ENCODE peak calls at places on chromosomes 7 and 10, in five cellular contexts. U, S, V, J and F are unnamed samples.

GRCh38 chr10:110273474-110273873 is 31.2 kb downstream of the SMNDC1 start:
- DNase-seq in U (no peak), V (peak; percentile 55), J (peak; percentile 92), S (no peak), F (peak; percentile 91)

GRCh38 chr10:71266147-71266917 is 52.7 kb upstream of the SLC29A3 start:
- DNase-seq in S (peak; percentile 64), V (peak; percentile 74), J (peak; percentile 89), U (peak; percentile 55), F (peak; percentile 86)

GRCh38 chr7:149690688-149691446 is 82.5 kb downstream of the ZNF467 start:
- DNase-seq in V (peak; percentile 27), S (peak; percentile 79), U (no peak), J (peak; percentile 76), F (peak; percentile 91)

GRCh38 chr10:96585726-96586418 is 940 bp downstream of the TM9SF3 start:
- DNase-seq in U (no peak), S (no peak), V (peak; percentile 26), J (peak; percentile 8), F (peak; percentile 16)

GRCh38 chr7:19648791-19649190 is 60.0 kb downstream of the POLR1F start:
- DNase-seq in J (no peak), S (no peak), U (no peak), V (no peak), F (peak; percentile 68)

GRCh38 chr7:77904252-77904651 is 105.7 kb downstream of the PHTF2 start:
- DNase-seq in S (no peak), V (no peak), U (no peak), J (no peak), F (no peak)

GRCh38 chr7:131285558-131285957 is 42.1 kb upstream of the MKLN1 start:
- DNase-seq in U (no peak), J (peak; percentile 30), S (no peak), V (no peak), F (no peak)

GRCh38 chr10:100625821-100626220 is 90.1 kb downstream of the HIF1AN start:
- DNase-seq in J (no peak), S (no peak), V (no peak), U (no peak), F (no peak)

GRCh38 chr7:44985033-44985695 is 6.3 kb upstream of the MYO1G start:
- DNase-seq in S (no peak), J (no peak), V (no peak), U (no peak), F (no peak)

GRCh38 chr7:61576-62360 is 130.6 kb upstream of the FAM20C start:
- DNase-seq in V (no peak), S (no peak), J (no peak), U (no peak), F (no peak)

GRCh38 chr10:98377001-98377400 is 38.0 kb downstream of the PYROXD2 start:
- DNase-seq in J (no peak), V (no peak), S (no peak), U (no peak), F (no peak)

GRCh38 chr10:8074881-8075280 is 20.4 kb downstream of the GATA3 start:
- DNase-seq in U (no peak), V (no peak), S (no peak), J (no peak), F (no peak)

GRCh38 chr10:69451784-69452251 is 553 bp downstream of the TSPAN15 start:
- DNase-seq in S (no peak), U (peak; percentile 90), J (no peak), V (peak; percentile 31), F (no peak)

GRCh38 chr10:103605359-103606156 is 112.1 kb downstream of the NEURL1 start:
- DNase-seq in J (peak; percentile 73), V (peak; percentile 62), S (peak; percentile 65), U (no peak), F (peak; percentile 52)

GRCh38 chr7:89064831-89065230 is 269.3 kb upstream of the TEX47 start:
- DNase-seq in U (no peak), J (no peak), S (no peak), V (no peak), F (no peak)

DNA sequence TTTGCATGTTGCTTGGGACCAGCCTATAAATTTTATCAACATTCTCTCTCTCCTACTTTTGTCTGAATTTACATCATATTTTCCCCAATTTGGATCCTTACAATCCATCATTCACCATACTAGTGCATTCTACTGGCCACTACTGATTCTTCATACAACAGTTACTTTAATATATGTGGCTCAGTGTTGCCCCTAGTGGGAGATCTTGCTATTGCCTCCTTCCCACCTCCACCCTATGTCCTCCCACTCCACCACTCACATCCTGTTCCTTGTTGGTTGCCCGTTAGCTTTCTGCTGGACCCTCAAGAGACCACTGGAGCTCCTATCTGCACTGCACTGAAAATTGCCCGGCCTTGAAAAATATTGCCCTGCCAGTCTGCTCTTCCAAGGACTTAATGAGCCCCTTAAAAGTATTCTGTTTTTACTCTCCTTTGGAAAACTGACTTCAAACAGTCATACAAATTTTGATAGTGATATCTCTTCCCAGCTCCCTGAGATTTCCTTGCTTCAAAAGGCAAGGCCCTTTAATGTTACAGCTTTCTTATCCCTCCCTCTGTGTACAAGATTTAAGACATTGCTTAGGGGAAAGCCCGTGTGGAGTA is 243.2 kb upstream of the TMEM229A start:
- DNase-seq in J (peak; percentile 7), U (no peak), S (peak; percentile 24), V (peak; percentile 10), F (peak; percentile 43)
- TF ChIP-seq CTCF in J (peak; percentile 32), U (no peak), S (peak; percentile 39), V (peak; percentile 50), F (peak; percentile 40)

GRCh38 chr7:1767524-1767923 is 97.4 kb downstream of the ELFN1 start:
- DNase-seq in S (peak; percentile 73), V (no peak), U (no peak), J (no peak), F (no peak)
- TF ChIP-seq CTCF in S (peak; percentile 71), V (no peak), U (no peak), J (no peak), F (no peak)

GRCh38 chr10:86109421-86109820 is 257.2 kb downstream of the GRID1 start:
- DNase-seq in V (no peak), U (no peak), J (no peak), S (no peak), F (no peak)

GRCh38 chr10:86108696-86109095 is 257.9 kb downstream of the GRID1 start:
- DNase-seq in V (no peak), S (no peak), U (no peak), J (no peak), F (no peak)

GRCh38 chr10:86111902-86112301 is 254.7 kb downstream of the GRID1 start:
- DNase-seq in S (no peak), J (no peak), V (no peak), U (no peak), F (no peak)

GRCh38 chr10:86113044-86113443 is 253.6 kb downstream of the GRID1 start:
- DNase-seq in J (no peak), S (no peak), V (no peak), U (no peak), F (no peak)

DNA sequence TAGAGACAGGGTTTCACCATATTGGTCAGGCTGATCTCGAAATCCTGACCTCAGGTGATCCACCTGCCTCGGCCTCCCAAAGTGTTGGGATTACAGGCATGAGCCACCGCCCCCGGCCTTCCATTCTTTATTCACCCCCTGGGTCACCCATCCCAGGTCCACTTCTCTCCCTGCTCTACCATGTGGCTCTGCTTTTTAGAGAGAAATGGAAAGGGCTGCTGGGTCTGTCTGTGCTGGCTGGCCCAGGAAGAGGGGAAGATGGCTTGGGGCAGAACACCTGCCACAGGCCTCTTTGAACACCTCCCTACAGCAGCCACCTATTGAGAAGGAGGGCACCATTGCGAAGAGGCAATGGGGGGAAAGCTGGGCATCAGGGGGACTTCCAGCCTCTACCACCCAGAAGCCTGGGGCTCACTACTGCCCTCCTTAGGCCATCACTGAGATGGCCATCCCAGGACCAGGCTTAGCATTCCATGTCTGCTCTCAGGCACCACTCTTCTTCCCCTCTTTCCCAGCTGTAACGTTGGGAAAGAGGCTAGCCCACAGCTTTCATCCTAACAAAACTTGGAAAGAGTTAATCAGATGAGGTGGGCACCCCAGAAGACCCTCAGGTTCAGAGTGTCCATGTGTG is 256.3 kb downstream of the GRID1 start:
- DNase-seq in V (no peak), J (no peak), U (no peak), S (peak; percentile 24), F (no peak)
- TF ChIP-seq CTCF in V (no peak), J (no peak), U (no peak), S (peak; percentile 16), F (no peak)

DNA sequence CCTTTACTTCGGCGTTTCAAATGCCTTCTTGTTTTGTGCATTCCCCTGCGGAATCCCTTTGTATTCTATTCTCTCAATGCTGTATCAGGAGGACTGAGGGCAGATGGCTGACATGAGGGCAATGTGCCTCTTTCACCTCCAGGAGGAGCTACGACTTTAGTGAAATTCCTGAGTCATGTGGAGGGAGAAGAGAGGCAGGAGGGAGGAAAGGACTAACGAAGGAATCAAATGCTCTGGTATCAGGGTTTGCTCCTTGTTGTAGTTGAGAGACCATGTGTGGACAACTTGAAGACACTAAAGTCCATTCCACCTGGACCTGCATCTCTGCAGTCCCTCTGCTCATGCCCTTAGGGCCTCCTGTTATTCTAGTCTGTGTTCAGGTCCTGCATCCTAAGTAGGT is 40.2 kb upstream of the PRSS58 start:
- DNase-seq in U (no peak), J (no peak), S (peak; percentile 25), V (no peak), F (peak; percentile 48)
- TF ChIP-seq CTCF in U (no peak), J (no peak), S (peak; percentile 25), V (no peak), F (peak; percentile 25)

GRCh38 chr7:2141656-2142055 is 91.1 kb downstream of the MAD1L1 start:
- DNase-seq in U (no peak), S (no peak), V (no peak), J (no peak), F (no peak)
- TF ChIP-seq CTCF in U (no peak), S (no peak), V (no peak), J (no peak), F (no peak)

GRCh38 chr10:64426745-64427144 is 905.5 kb downstream of the REEP3 start:
- DNase-seq in V (no peak), J (no peak), S (no peak), U (no peak), F (no peak)

GRCh38 chr10:64430690-64431323 is 909.6 kb downstream of the REEP3 start:
- DNase-seq in U (peak; percentile 25), S (no peak), V (no peak), J (peak; percentile 8), F (peak; percentile 64)
- TF ChIP-seq CTCF in U (no peak), S (peak; percentile 45), V (no peak), J (peak; percentile 26), F (peak; percentile 46)

GRCh38 chr7:17013204-17013603 is 131.4 kb upstream of the AGR3 start:
- DNase-seq in S (no peak), V (no peak), J (peak; percentile 35), U (no peak), F (no peak)
- TF ChIP-seq CTCF in S (no peak), V (no peak), J (no peak), U (no peak), F (no peak)

DNA sequence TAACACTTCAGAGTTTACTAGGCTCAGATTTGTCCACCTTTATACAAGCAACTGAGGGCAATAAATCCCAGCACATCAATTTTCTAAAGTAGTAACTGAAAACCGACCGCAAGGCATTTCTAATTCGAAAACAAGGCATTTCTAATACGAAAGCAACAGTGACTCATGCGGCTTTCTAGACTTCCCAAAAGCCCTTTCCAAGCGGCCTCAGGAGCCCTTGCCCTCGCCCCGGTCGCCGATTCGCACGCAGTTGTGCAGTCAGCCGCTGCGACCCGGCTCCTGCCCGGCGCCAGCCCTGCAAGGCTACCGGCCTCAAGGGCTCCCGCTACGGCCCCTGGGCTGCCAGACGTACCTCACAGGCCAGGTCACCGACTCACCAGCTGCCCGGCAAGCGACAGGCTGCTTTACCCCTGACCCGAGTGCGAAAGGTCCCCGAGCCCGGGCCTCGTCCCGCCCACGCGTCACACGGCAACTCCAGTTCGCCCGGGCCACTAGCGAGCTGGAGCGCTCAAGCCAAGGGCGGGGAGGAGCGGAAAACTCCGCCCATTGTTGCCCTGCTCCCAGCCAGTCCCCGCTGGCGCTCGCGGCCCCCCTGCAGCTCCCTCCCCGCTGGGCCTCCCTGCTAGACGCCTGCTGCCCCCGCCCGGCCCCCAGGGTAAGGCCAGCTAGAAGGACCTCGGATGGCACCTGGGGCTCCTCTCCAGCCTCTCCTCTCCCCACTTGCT is 7.3 kb downstream of the NCOA4 start:
- DNase-seq in V (peak; percentile 81), U (peak; percentile 93), S (peak; percentile 94), J (peak; percentile 92), F (peak; percentile 91)
- TF ChIP-seq CTCF in V (peak; percentile 43), U (no peak), S (peak; percentile 92), J (no peak), F (no peak)